ENCODE peak calls at places on chromosomes 1 and 21, in eight cellular contexts. W is GM23338, D is foreskin fibroblast, N is kidney tubule cell, L is AG09319, Z is retina, H is adipocyte, C is NCI-H345. F is an unnamed sample.

GRCh38 chr1:183331095-183331742 is 87.0 kb downstream of the NMNAT2 start:
- DNase-seq in W (peak), D (no peak), N (no peak), L (no peak), Z (peak), H (no peak), C (peak), F (no peak)

GRCh38 chr1:228347181-228347580 is 59.5 kb downstream of the TRIM11 start:
- DNase-seq in W (no peak), D (no peak), N (no peak), L (no peak), Z (no peak), H (no peak), C (no peak), F (no peak)

GRCh38 chr1:23194119-23194984 is 22.9 kb downstream of the HTR1D start:
- DNase-seq in W (no peak), D (peak), N (peak), L (no peak), Z (no peak), H (peak), C (no peak), F (no peak)

GRCh38 chr1:34549199-34549598 is 205.6 kb upstream of the GJB5 start:
- DNase-seq in W (peak), D (no peak), N (peak), L (no peak), Z (no peak), H (no peak), C (no peak), F (peak)

GRCh38 chr1:207810606-207811295 is 58.9 kb downstream of the CD46 start:
- DNase-seq in W (no peak), D (no peak), N (no peak), L (no peak), Z (no peak), H (no peak), C (no peak), F (no peak)

GRCh38 chr1:106875622-106876021 is 180.9 kb upstream of the PRMT6 start:
- DNase-seq in W (no peak), D (no peak), N (no peak), L (no peak), Z (no peak), H (no peak), C (no peak), F (peak)

GRCh38 chr1:203692565-203693470 is 66.2 kb downstream of the ATP2B4 start:
- DNase-seq in W (no peak), D (peak), N (peak), L (peak), Z (no peak), H (peak), C (no peak), F (no peak)

GRCh38 chr1:47756411-47756810 is 240.8 kb downstream of the TRABD2B start:
- DNase-seq in W (no peak), D (no peak), N (no peak), L (no peak), Z (no peak), H (no peak), C (no peak), F (no peak)

GRCh38 chr1:54564312-54565112 is 16.5 kb downstream of the ACOT11 start:
- DNase-seq in W (peak), D (no peak), N (peak), L (no peak), Z (no peak), H (no peak), C (peak), F (peak)

GRCh38 chr1:1780598-1781525 is 2.6 kb upstream of the NADK start:
- DNase-seq in W (no peak), D (peak), N (no peak), L (no peak), Z (no peak), H (no peak), C (no peak), F (no peak)

GRCh38 chr1:206062464-206062863 is 9.5 kb downstream of the RHEX start:
- DNase-seq in W (no peak), D (no peak), N (no peak), L (no peak), Z (no peak), H (no peak), C (no peak), F (no peak)

GRCh38 chr1:69082312-69082711 is 485.4 kb upstream of the LRRC7 start:
- DNase-seq in W (no peak), D (no peak), N (no peak), L (no peak), Z (no peak), H (no peak), C (no peak), F (no peak)

GRCh38 chr1:201329801-201330200 is 46.5 kb downstream of the PKP1 start:
- DNase-seq in W (no peak), D (peak), N (no peak), L (no peak), Z (no peak), H (peak), C (no peak), F (no peak)

GRCh38 chr1:79188371-79188770 is 181.8 kb upstream of the ADGRL4 start:
- DNase-seq in W (no peak), D (peak), N (no peak), L (no peak), Z (no peak), H (peak), C (no peak), F (peak)

GRCh38 chr21:14382486-14382834 is 486 bp downstream of the HSPA13 start:
- DNase-seq in W (peak), D (peak), N (no peak), L (no peak), Z (no peak), H (peak), C (peak), F (no peak)